ENCODE peak calls at places on chromosomes 5 and 9, in four cellular contexts. One of them, this sample, is unnamed.

GRCh38 chr5:150398432-150399157 is 14.1 kb downstream of the CD74 start:
- DNase-seq in GM23338: peak; percentile 67
- DNase-seq in HL-60: no peak
- DNase-seq in breast epithelium: no peak
- DNase-seq in this sample: no peak

GRCh38 chr5:38237681-38238080 is 20.7 kb upstream of the EGFLAM start:
- DNase-seq in GM23338: no peak
- DNase-seq in breast epithelium: no peak
- DNase-seq in HL-60: no peak
- DNase-seq in this sample: no peak

GRCh38 chr9:32395483-32396216 is 11.2 kb downstream of the ACO1 start:
- DNase-seq in breast epithelium: no peak
- DNase-seq in HL-60: no peak
- DNase-seq in GM23338: peak; percentile 40
- DNase-seq in this sample: no peak

GRCh38 chr9:75979362-75979761 is 88.9 kb downstream of the PCSK5 start:
- DNase-seq in HL-60: no peak
- DNase-seq in GM23338: peak; percentile 77
- DNase-seq in breast epithelium: no peak
- DNase-seq in this sample: no peak

GRCh38 chr5:16585028-16585667 is 31.6 kb downstream of the RETREG1 start:
- DNase-seq in breast epithelium: no peak
- DNase-seq in HL-60: no peak
- DNase-seq in GM23338: peak; percentile 31
- DNase-seq in this sample: no peak

GRCh38 chr9:95031711-95032461 is 285.6 kb downstream of the FANCC start:
- DNase-seq in HL-60: no peak
- DNase-seq in breast epithelium: no peak
- DNase-seq in GM23338: no peak
- DNase-seq in this sample: no peak

GRCh38 chr9:134895849-134896833 is 15.5 kb downstream of the FCN2 start:
- DNase-seq in HL-60: no peak
- DNase-seq in GM23338: no peak
- DNase-seq in breast epithelium: peak; percentile 47
- DNase-seq in this sample: peak; percentile 84

GRCh38 chr5:9781275-9781674 is 151.1 kb upstream of the TAS2R1 start:
- DNase-seq in GM23338: no peak
- DNase-seq in breast epithelium: no peak
- DNase-seq in HL-60: no peak
- DNase-seq in this sample: no peak

GRCh38 chr9:33166263-33167083 is 663 bp downstream of the B4GALT1 start:
- DNase-seq in GM23338: peak; percentile 44
- DNase-seq in HL-60: no peak
- DNase-seq in breast epithelium: peak; percentile 52
- DNase-seq in this sample: no peak

GRCh38 chr5:80963521-80963895 is 3.3 kb downstream of the RASGRF2 start:
- DNase-seq in HL-60: no peak
- DNase-seq in GM23338: no peak
- DNase-seq in breast epithelium: no peak
- DNase-seq in this sample: no peak

GRCh38 chr9:91515074-91515687 is 91.5 kb upstream of the NFIL3 start:
- DNase-seq in breast epithelium: no peak
- DNase-seq in GM23338: peak; percentile 13
- DNase-seq in HL-60: no peak
- DNase-seq in this sample: no peak

GRCh38 chr9:76738402-76738801 is 25.8 kb upstream of the PCA3 start:
- DNase-seq in breast epithelium: no peak
- DNase-seq in GM23338: no peak
- DNase-seq in HL-60: no peak
- DNase-seq in this sample: no peak

GRCh38 chr9:127876764-127877562 is 512 bp downstream of the AK1 start:
- DNase-seq in GM23338: no peak
- DNase-seq in HL-60: no peak
- DNase-seq in breast epithelium: no peak
- DNase-seq in this sample: no peak

GRCh38 chr9:105441761-105442160 is 6.1 kb upstream of the FSD1L start:
- DNase-seq in breast epithelium: no peak
- DNase-seq in GM23338: no peak
- DNase-seq in HL-60: no peak
- DNase-seq in this sample: no peak

GRCh38 chr5:31726952-31727351 is 88.0 kb downstream of the PDZD2 start:
- DNase-seq in HL-60: no peak
- DNase-seq in GM23338: no peak
- DNase-seq in breast epithelium: no peak
- DNase-seq in this sample: no peak

GRCh38 chr5:37739817-37740261 is 100.0 kb downstream of the GDNF start:
- DNase-seq in GM23338: no peak
- DNase-seq in breast epithelium: no peak
- DNase-seq in HL-60: no peak
- DNase-seq in this sample: no peak

GRCh38 chr5:150612905-150613670 is 27.4 kb upstream of the SYNPO start:
- DNase-seq in GM23338: no peak
- DNase-seq in breast epithelium: no peak
- DNase-seq in HL-60: no peak
- DNase-seq in this sample: peak; percentile 32

GRCh38 chr9:104855837-104856236 is 72.1 kb downstream of the ABCA1 start:
- DNase-seq in breast epithelium: no peak
- DNase-seq in HL-60: no peak
- DNase-seq in GM23338: no peak
- DNase-seq in this sample: no peak

GRCh38 chr5:115962239-115962564 is at the start of gene LVRN:
- DNase-seq in GM23338: no peak
- DNase-seq in HL-60: no peak
- DNase-seq in breast epithelium: no peak
- DNase-seq in this sample: no peak

GRCh38 chr5:115968770-115969169 is 6.5 kb downstream of the LVRN start:
- DNase-seq in HL-60: no peak
- DNase-seq in breast epithelium: no peak
- DNase-seq in GM23338: peak; percentile 17
- DNase-seq in this sample: no peak

GRCh38 chr5:115961413-115962238 is 649 bp upstream of the LVRN start:
- DNase-seq in breast epithelium: no peak
- DNase-seq in GM23338: peak; percentile 75
- DNase-seq in HL-60: no peak
- DNase-seq in this sample: no peak

GRCh38 chr5:115962565-115963402 is 509 bp downstream of the LVRN start:
- DNase-seq in GM23338: peak; percentile 70
- DNase-seq in breast epithelium: no peak
- DNase-seq in HL-60: no peak
- DNase-seq in this sample: no peak

GRCh38 chr5:115963566-115963965 is 1.3 kb downstream of the LVRN start:
- DNase-seq in GM23338: peak; percentile 68
- DNase-seq in HL-60: no peak
- DNase-seq in breast epithelium: no peak
- DNase-seq in this sample: no peak
- H3K4me3 ChIP-seq in GM23338: peak overlapping the region; percentile 76
- H3K4me3 ChIP-seq in HL-60: no peak overlapping the region
- H3K4me3 ChIP-seq in breast epithelium: no peak overlapping the region
- H3K4me3 ChIP-seq in this sample: no peak overlapping the region

GRCh38 chr5:155049569-155050383 is 36.2 kb downstream of the KIF4B start:
- DNase-seq in HL-60: no peak
- DNase-seq in GM23338: peak; percentile 76
- DNase-seq in breast epithelium: no peak
- DNase-seq in this sample: no peak
- TF ChIP-seq CTCF in HL-60: no peak
- TF ChIP-seq CTCF in GM23338: peak; percentile 66
- TF ChIP-seq CTCF in breast epithelium: no peak
- TF ChIP-seq CTCF in this sample: no peak

GRCh38 chr5:174725991-174726601 is 1.7 kb downstream of the MSX2 start:
- DNase-seq in GM23338: no peak
- DNase-seq in HL-60: no peak
- DNase-seq in breast epithelium: no peak
- DNase-seq in this sample: no peak

GRCh38 chr5:174723979-174724483 is 351 bp upstream of the MSX2 start:
- DNase-seq in GM23338: peak; percentile 40
- DNase-seq in HL-60: no peak
- DNase-seq in breast epithelium: no peak
- DNase-seq in this sample: no peak

GRCh38 chr5:174725261-174725990 is 1.0 kb downstream of the MSX2 start:
- DNase-seq in GM23338: no peak
- DNase-seq in HL-60: no peak
- DNase-seq in breast epithelium: no peak
- DNase-seq in this sample: no peak

GRCh38 chr5:174723315-174723978 is 935 bp upstream of the MSX2 start:
- DNase-seq in HL-60: no peak
- DNase-seq in breast epithelium: no peak
- DNase-seq in GM23338: no peak
- DNase-seq in this sample: no peak

DNA sequence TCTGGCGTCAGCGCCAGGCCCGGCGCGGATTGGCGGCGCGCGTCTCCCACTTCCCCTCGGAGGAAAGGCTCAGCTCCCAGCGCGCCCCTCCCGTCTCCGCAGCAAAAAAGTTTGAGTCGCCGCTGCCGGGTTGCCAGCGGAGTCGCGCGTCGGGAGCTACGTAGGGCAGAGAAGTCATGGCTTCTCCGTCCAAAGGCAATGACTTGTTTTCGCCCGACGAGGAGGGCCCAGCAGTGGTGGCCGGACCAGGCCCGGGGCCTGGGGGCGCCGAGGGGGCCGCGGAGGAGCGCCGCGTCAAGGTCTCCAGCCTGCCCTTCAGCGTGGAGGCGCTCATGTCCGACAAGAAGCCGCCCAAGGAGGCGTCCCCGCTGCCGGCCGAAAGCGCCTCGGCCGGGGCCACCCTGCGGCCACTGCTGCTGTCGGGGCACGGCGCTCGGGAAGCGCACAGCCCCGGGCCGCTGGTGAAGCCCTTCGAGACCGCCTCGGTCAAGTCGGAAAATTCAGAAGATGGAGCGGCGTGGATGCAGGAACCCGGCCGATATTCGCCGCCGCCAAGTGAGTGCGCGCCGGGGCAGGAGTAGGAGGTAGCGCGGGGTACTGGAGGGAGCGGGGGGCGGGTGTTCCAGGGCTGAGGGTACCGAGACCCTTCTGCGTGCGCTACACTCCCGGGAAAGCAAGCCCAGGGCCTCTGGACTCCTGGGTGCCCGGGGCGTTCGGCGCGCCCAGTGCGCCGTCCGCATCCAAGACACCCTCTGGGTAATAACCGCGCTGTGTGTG is at the start of gene MSX2:
- DNase-seq in GM23338: peak; percentile 95
- DNase-seq in breast epithelium: peak; percentile 85
- DNase-seq in HL-60: no peak
- DNase-seq in this sample: peak; percentile 94
- TF ChIP-seq POLR2AphosphoS5 in GM23338: no peak
- TF ChIP-seq POLR2AphosphoS5 in breast epithelium: peak; percentile 36
- TF ChIP-seq POLR2AphosphoS5 in HL-60: no peak
- TF ChIP-seq POLR2AphosphoS5 in this sample: peak; percentile 89

GRCh38 chr5:88662801-88663360 is 220.1 kb downstream of the MEF2C start:
- DNase-seq in GM23338: no peak
- DNase-seq in HL-60: no peak
- DNase-seq in breast epithelium: no peak
- DNase-seq in this sample: no peak
- H3K4me3 ChIP-seq in GM23338: no peak overlapping the region
- H3K4me3 ChIP-seq in HL-60: no peak overlapping the region
- H3K4me3 ChIP-seq in breast epithelium: no peak overlapping the region
- H3K4me3 ChIP-seq in this sample: no peak overlapping the region

GRCh38 chr9:14466828-14467227 is 152.9 kb upstream of the NFIB start:
- DNase-seq in GM23338: no peak
- DNase-seq in HL-60: no peak
- DNase-seq in breast epithelium: no peak
- DNase-seq in this sample: no peak

GRCh38 chr9:14471041-14471440 is 157.1 kb upstream of the NFIB start:
- DNase-seq in GM23338: no peak
- DNase-seq in HL-60: no peak
- DNase-seq in breast epithelium: no peak
- DNase-seq in this sample: no peak

GRCh38 chr9:14462950-14463349 is 149.0 kb upstream of the NFIB start:
- DNase-seq in HL-60: no peak
- DNase-seq in breast epithelium: no peak
- DNase-seq in GM23338: no peak
- DNase-seq in this sample: no peak

GRCh38 chr9:14466429-14466818 is 152.5 kb upstream of the NFIB start:
- DNase-seq in GM23338: peak; percentile 11
- DNase-seq in HL-60: no peak
- DNase-seq in breast epithelium: no peak
- DNase-seq in this sample: no peak

GRCh38 chr9:14467675-14468374 is 153.9 kb upstream of the NFIB start:
- DNase-seq in GM23338: no peak
- DNase-seq in breast epithelium: no peak
- DNase-seq in HL-60: no peak
- DNase-seq in this sample: no peak
- TF ChIP-seq CTCF in GM23338: no peak
- TF ChIP-seq CTCF in breast epithelium: no peak
- TF ChIP-seq CTCF in HL-60: no peak
- TF ChIP-seq CTCF in this sample: no peak

GRCh38 chr5:83764101-83764500 is 43.4 kb upstream of the HAPLN1 start:
- DNase-seq in HL-60: no peak
- DNase-seq in GM23338: no peak
- DNase-seq in breast epithelium: no peak
- DNase-seq in this sample: no peak
- TF ChIP-seq POLR2AphosphoS5 in HL-60: no peak
- TF ChIP-seq POLR2AphosphoS5 in GM23338: no peak
- TF ChIP-seq POLR2AphosphoS5 in breast epithelium: no peak
- TF ChIP-seq POLR2AphosphoS5 in this sample: no peak

DNA sequence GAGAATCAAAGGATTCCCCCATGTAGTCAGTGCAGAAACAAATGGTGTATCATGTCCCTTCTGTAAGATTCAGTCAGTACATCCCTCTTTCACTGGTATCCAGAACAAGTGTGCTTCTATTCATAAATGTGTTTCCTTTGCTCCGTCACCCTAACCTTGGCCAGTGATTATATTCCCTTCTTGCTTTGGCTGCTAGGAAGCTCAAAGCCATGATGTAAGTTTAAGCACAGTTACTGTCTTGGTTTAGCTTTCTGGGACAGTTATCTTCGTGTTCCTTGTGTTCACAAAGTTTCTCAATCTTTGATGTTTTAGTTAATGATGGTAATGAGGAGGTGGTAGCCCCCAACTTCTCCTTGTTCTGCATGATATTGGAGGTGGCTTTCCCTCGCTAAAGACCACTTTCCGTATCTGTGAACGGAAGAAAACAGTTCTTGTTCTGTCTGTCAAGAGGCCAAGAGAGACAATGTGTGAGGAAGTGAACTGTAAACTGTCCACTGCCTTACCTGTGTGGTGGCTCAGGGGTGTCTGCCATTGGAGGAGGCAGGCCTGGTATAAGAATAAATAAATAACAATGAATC is 2.2 kb upstream of the AMBP start:
- DNase-seq in GM23338: no peak
- DNase-seq in HL-60: no peak
- DNase-seq in breast epithelium: no peak
- DNase-seq in this sample: peak; percentile 43
- H3K4me3 ChIP-seq in GM23338: no peak overlapping the region
- H3K4me3 ChIP-seq in HL-60: no peak overlapping the region
- H3K4me3 ChIP-seq in breast epithelium: no peak overlapping the region
- H3K4me3 ChIP-seq in this sample: no peak overlapping the region

DNA sequence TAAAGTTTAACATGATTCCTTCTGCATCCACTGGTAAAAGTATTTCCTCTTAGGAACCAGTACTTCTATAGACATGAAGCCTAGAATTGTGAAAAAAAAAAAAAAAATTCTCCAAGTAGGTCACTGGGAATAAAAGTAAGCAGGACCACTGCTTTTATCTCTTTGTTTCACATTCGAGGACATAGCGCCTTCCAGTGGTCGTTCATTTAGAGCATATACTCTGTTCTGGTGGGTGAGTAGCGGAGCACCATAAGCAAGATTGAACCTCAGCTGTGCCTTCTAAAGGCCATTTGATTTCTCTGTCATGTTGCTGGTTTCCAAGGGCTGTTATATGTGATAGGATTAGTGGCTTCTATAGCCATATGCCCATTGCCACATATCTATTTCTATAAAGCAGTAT is 393.1 kb downstream of the TMEM232 start:
- DNase-seq in breast epithelium: no peak
- DNase-seq in HL-60: no peak
- DNase-seq in GM23338: peak; percentile 86
- DNase-seq in this sample: no peak
- TF ChIP-seq CTCF in breast epithelium: no peak
- TF ChIP-seq CTCF in HL-60: no peak
- TF ChIP-seq CTCF in GM23338: peak; percentile 91
- TF ChIP-seq CTCF in this sample: no peak